ENCODE peak calls at places on chromosomes 2 and 18, in six cellular contexts. F, L, E, T, D and V are unnamed samples.
A peak's percentile ranks its signal among the peaks of the same experiment; 100 is the strongest.

GRCh38 chr2:12196495-12196894 is 450.1 kb downstream of the LPIN1 start:
- DNase-seq in F (no peak), D (no peak), T (no peak), L (no peak), E (no peak), V (no peak)

GRCh38 chr2:203016716-203017115 is 2.0 kb downstream of the NBEAL1 start:
- DNase-seq in T (no peak), L (no peak), D (peak; percentile 35), F (no peak), E (no peak), V (no peak)

GRCh38 chr2:234203135-234203984 is 152.9 kb downstream of the SPP2 start:
- DNase-seq in E (no peak), T (no peak), L (peak; percentile 79), D (peak; percentile 97), F (no peak), V (no peak)

GRCh38 chr2:206230060-206230890 is 44.2 kb upstream of the ZDBF2 start:
- DNase-seq in F (peak; percentile 56), E (no peak), L (no peak), T (peak; percentile 75), D (peak; percentile 32), V (no peak)

GRCh38 chr2:138157372-138157771 is 193.1 kb downstream of the HNMT start:
- DNase-seq in E (no peak), T (no peak), F (no peak), D (no peak), L (no peak), V (no peak)

GRCh38 chr18:2848879-2849254 is 2.1 kb downstream of the EMILIN2 start:
- DNase-seq in E (no peak), D (no peak), F (no peak), L (no peak), T (no peak), V (no peak)

GRCh38 chr18:160831-161570 is 2.6 kb downstream of the USP14 start:
- DNase-seq in F (no peak), E (no peak), T (no peak), L (no peak), D (no peak), V (no peak)

GRCh38 chr2:64692401-64692800 is 38.7 kb upstream of the SERTAD2 start:
- DNase-seq in F (no peak), L (no peak), E (no peak), D (peak; percentile 48), T (no peak), V (no peak)

GRCh38 chr2:157830696-157831570 is 45.2 kb downstream of the ACVR1 start:
- DNase-seq in F (no peak), T (no peak), D (peak; percentile 97), E (no peak), L (peak; percentile 77), V (no peak)

GRCh38 chr18:49399003-49399402 is 61.4 kb downstream of the DYM start:
- DNase-seq in F (no peak), L (peak; percentile 24), T (no peak), D (no peak), E (no peak), V (no peak)

GRCh38 chr2:236825989-236826510 is 256.4 kb downstream of the ACKR3 start:
- DNase-seq in T (no peak), F (no peak), L (no peak), E (no peak), D (no peak), V (no peak)

GRCh38 chr2:102003696-102004095 is 11.9 kb downstream of the IL1R2 start:
- DNase-seq in L (no peak), D (no peak), E (no peak), T (no peak), F (no peak), V (no peak)

GRCh38 chr2:54466880-54467279 is 10.8 kb downstream of the SPTBN1 start:
- DNase-seq in D (peak; percentile 28), T (no peak), L (no peak), F (no peak), E (no peak), V (no peak)

GRCh38 chr18:79489048-79489899 is 93.5 kb downstream of the NFATC1 start:
- DNase-seq in E (no peak), L (no peak), T (no peak), F (no peak), D (no peak), V (no peak)

GRCh38 chr2:170170281-170171035 is 7.5 kb upstream of the MYO3B start:
- DNase-seq in F (no peak), L (no peak), T (no peak), D (no peak), E (no peak), V (no peak)

GRCh38 chr2:20524412-20525040 is 77.7 kb downstream of the RHOB start:
- DNase-seq in L (no peak), F (no peak), T (no peak), E (no peak), D (no peak), V (no peak)

GRCh38 chr2:238668426-238668825 is 179.5 kb upstream of the TWIST2 start:
- DNase-seq in F (no peak), D (no peak), T (no peak), E (no peak), L (no peak), V (no peak)

GRCh38 chr2:37566517-37566961 is 104.9 kb downstream of the CDC42EP3 start:
- DNase-seq in T (no peak), L (peak; percentile 59), F (no peak), D (peak; percentile 76), E (no peak), V (no peak)

GRCh38 chr18:21496277-21496835 is 104.1 kb downstream of the ESCO1 start:
- DNase-seq in T (no peak), D (no peak), F (no peak), E (no peak), L (no peak), V (no peak)

GRCh38 chr2:157785866-157786662 is 90.1 kb downstream of the ACVR1 start:
- DNase-seq in D (peak; percentile 56), T (no peak), F (no peak), E (no peak), L (no peak), V (no peak)

GRCh38 chr18:62033207-62033606 is 140.4 kb upstream of the RNF152 start:
- DNase-seq in E (no peak), D (no peak), F (no peak), L (no peak), T (no peak), V (no peak)

GRCh38 chr2:172350844-172351480 is 76.4 kb upstream of the ITGA6 start:
- DNase-seq in L (no peak), D (peak; percentile 25), E (no peak), F (no peak), T (no peak), V (no peak)